ENCODE peak calls at places on chromosomes 16 and 17, in six cellular contexts. T is heart left ventricle; P is fibroblast of lung; M is breast epithelium; J is NB4; L is CD8-positive, alpha-beta T cell. H is an unnamed sample.

GRCh38 chr17:64736804-64737492 is 74.8 kb upstream of the SMURF2 start:
- DNase-seq in L (peak; percentile 38), P (peak; percentile 72), J (peak; percentile 65), T (no peak), M (no peak), H (no peak)

GRCh38 chr16:76535-77272 is 1.3 kb upstream of the MPG start:
- DNase-seq in J (peak; percentile 74), P (peak; percentile 92), L (no peak), T (peak; percentile 84), M (no peak), H (no peak)

GRCh38 chr17:10790491-10791401 is 13.2 kb downstream of the TMEM238L start:
- DNase-seq in M (peak; percentile 67), P (no peak), T (no peak), J (no peak), L (no peak), H (peak; percentile 84)

GRCh38 chr16:84286568-84287220 is 8.0 kb upstream of the WFDC1 start:
- DNase-seq in J (no peak), M (no peak), L (no peak), T (peak; percentile 53), P (peak; percentile 86), H (no peak)

GRCh38 chr16:50315346-50315997 is 49.1 kb downstream of the ADCY7 start:
- DNase-seq in L (no peak), J (no peak), M (peak; percentile 14), P (no peak), T (no peak), H (no peak)

GRCh38 chr16:66224186-66224585 is 142.3 kb upstream of the CDH5 start:
- DNase-seq in T (no peak), J (no peak), P (no peak), M (no peak), L (no peak), H (no peak)

GRCh38 chr16:11257131-11257938 is 1.3 kb upstream of the SOCS1 start:
- DNase-seq in L (no peak), T (peak; percentile 77), P (peak; percentile 85), J (peak; percentile 88), M (peak; percentile 72), H (peak; percentile 44)

GRCh38 chr17:6170349-6170748 is 100.2 kb downstream of the WSCD1 start:
- DNase-seq in J (no peak), M (no peak), P (no peak), L (no peak), T (no peak), H (no peak)

GRCh38 chr17:7083592-7083991 is 3.5 kb upstream of the CLEC10A start:
- DNase-seq in J (no peak), P (no peak), M (no peak), T (no peak), L (no peak), H (no peak)

GRCh38 chr16:24036614-24037013 is 200.8 kb downstream of the PRKCB start:
- DNase-seq in T (peak; percentile 13), P (peak; percentile 42), J (peak; percentile 54), L (no peak), M (no peak), H (peak; percentile 8)

GRCh38 chr17:78609198-78609597 is 32.0 kb upstream of the DNAH17 start:
- DNase-seq in M (peak; percentile 20), T (no peak), J (no peak), P (no peak), L (no peak), H (no peak)

GRCh38 chr17:68794636-68795503 is 160.3 kb downstream of the ABCA8 start:
- DNase-seq in L (no peak), P (peak; percentile 81), T (peak; percentile 53), M (no peak), J (no peak), H (no peak)

GRCh38 chr17:53949473-53950090 is 126.9 kb downstream of the KIF2B start:
- DNase-seq in T (no peak), P (no peak), M (no peak), J (no peak), L (no peak), H (no peak)

GRCh38 chr17:59572301-59572924 is 7.0 kb downstream of the DHX40 start:
- DNase-seq in J (peak; percentile 54), T (no peak), L (no peak), M (no peak), P (peak; percentile 35), H (no peak)

GRCh38 chr17:17079761-17080160 is 37.5 kb downstream of the MPRIP start:
- DNase-seq in P (no peak), M (no peak), T (no peak), J (no peak), L (no peak), H (no peak)

GRCh38 chr17:77441130-77441920 is 300.6 kb downstream of the SEC14L1 start:
- DNase-seq in P (no peak), J (peak; percentile 96), T (no peak), M (no peak), L (peak; percentile 59), H (no peak)

GRCh38 chr17:17032131-17032692 is 10.0 kb upstream of the MPRIP start:
- DNase-seq in M (no peak), P (peak; percentile 58), L (no peak), J (no peak), T (peak; percentile 71), H (no peak)

GRCh38 chr16:71552698-71553503 is 24.0 kb downstream of the TAT start:
- DNase-seq in J (peak; percentile 46), M (no peak), T (no peak), L (no peak), P (no peak), H (no peak)

GRCh38 chr17:45091778-45092425 is 30.8 kb downstream of the NMT1 start:
- DNase-seq in P (no peak), T (no peak), M (no peak), J (no peak), L (no peak), H (no peak)

GRCh38 chr16:29839822-29840221 is 19.6 kb downstream of the MVP start:
- DNase-seq in J (no peak), P (no peak), L (no peak), T (no peak), M (no peak), H (no peak)

GRCh38 chr17:40348136-40348504 is 16.4 kb downstream of the GJD3 start:
- DNase-seq in T (peak; percentile 5), J (no peak), P (no peak), L (no peak), M (no peak), H (no peak)

GRCh38 chr17:55172612-55173011 is 92.1 kb upstream of the HLF start:
- DNase-seq in T (no peak), L (no peak), M (no peak), J (no peak), P (no peak), H (no peak)

GRCh38 chr16:13873835-13874438 is 46.0 kb upstream of the ERCC4 start:
- DNase-seq in J (peak; percentile 37), M (no peak), T (no peak), P (peak; percentile 29), L (no peak), H (no peak)

GRCh38 chr17:6186998-6187397 is 116.8 kb downstream of the WSCD1 start:
- DNase-seq in J (no peak), T (no peak), M (no peak), P (no peak), L (no peak), H (no peak)

GRCh38 chr17:5788266-5788900 is 204.1 kb upstream of the NLRP1 start:
- DNase-seq in T (no peak), J (no peak), P (no peak), M (no peak), L (no peak), H (no peak)

GRCh38 chr16:5510819-5511370 is 413.3 kb upstream of the EEF2KMT start:
- DNase-seq in L (no peak), M (peak; percentile 43), T (no peak), P (no peak), J (no peak), H (no peak)

GRCh38 chr17:68771867-68772515 is 170.8 kb upstream of the FAM20A start:
- DNase-seq in M (no peak), P (peak; percentile 87), J (peak; percentile 65), L (no peak), T (no peak), H (no peak)

GRCh38 chr16:2091722-2092620 is 43.7 kb downstream of the PKD1 start:
- DNase-seq in L (no peak), P (no peak), M (no peak), T (no peak), J (no peak), H (no peak)
- H3K4me3 ChIP-seq in L (no peak overlapping the region), P (no peak overlapping the region), M (no peak overlapping the region), T (no peak overlapping the region), J (no peak overlapping the region), H (no peak overlapping the region)

GRCh38 chr16:27431773-27432599 is 30.0 kb downstream of the IL21R start:
- DNase-seq in M (no peak), J (no peak), P (no peak), L (no peak), T (peak; percentile 2), H (no peak)

GRCh38 chr16:27430923-27431484 is 29.0 kb downstream of the IL21R start:
- DNase-seq in P (peak; percentile 25), J (peak; percentile 51), L (no peak), M (no peak), T (peak; percentile 8), H (no peak)

GRCh38 chr16:27429981-27430441 is 28.0 kb downstream of the IL21R start:
- DNase-seq in J (no peak), L (no peak), T (peak; percentile 1), P (no peak), M (peak; percentile 11), H (no peak)

GRCh38 chr16:27429330-27429871 is 27.4 kb downstream of the IL21R start:
- DNase-seq in M (no peak), J (no peak), T (no peak), P (no peak), L (no peak), H (no peak)

GRCh38 chr16:27430512-27430911 is 28.5 kb downstream of the IL21R start:
- DNase-seq in T (peak; percentile 1), M (no peak), L (no peak), P (no peak), J (no peak), H (no peak)
- H3K4me3 ChIP-seq in T (no peak overlapping the region), M (no peak overlapping the region), L (no peak overlapping the region), P (no peak overlapping the region), J (no peak overlapping the region), H (no peak overlapping the region)

DNA sequence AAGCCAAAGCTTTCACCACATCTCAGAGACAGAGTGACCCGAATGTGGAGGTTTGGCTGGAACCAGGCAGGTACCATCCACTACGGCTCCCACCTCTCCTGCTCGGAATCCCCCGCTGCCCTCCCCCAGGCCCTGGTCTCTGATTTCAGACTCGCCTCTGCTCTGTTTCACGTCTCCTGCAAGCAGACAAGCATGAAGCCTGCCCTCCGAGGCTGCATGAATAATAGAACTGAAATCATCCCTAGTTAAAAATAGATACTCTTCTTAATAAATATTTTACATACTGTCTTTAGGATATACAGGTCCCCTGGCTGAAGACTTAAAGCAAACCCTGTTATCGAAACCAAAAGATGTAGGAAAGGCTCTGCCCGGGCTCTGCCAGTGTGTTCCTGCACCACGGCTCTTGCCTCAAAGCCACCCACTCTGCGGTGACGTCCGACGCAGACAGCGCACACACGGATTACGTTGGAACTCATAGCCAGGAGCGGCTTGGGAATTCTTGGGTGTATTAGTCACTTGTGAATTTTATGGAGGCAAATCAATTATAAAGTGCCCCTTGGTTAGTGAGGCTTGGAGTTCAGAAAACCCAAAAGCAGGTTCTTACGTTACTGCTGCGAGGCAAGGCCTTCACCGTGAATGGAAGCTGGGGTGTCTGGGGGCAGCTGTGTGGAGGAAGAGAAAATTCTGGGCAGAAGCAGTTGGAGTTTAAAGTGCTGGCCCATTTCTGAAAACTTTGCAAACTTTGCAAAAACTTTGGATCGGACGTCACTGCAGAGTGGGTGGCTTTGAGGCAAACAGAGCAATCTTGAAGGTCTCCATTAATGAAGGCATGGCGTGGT is 25.6 kb upstream of the NPTX1 start:
- DNase-seq in L (no peak), M (peak; percentile 57), J (no peak), T (no peak), P (no peak), H (no peak)
- H3K4me3 ChIP-seq in L (no peak overlapping the region), M (peak overlapping the region; percentile 1), J (no peak overlapping the region), T (no peak overlapping the region), P (no peak overlapping the region), H (no peak overlapping the region)

GRCh38 chr17:35314415-35315216 is 58.8 kb downstream of the SLFN11 start:
- DNase-seq in T (no peak), J (no peak), P (peak; percentile 5), M (no peak), L (peak; percentile 3), H (no peak)
- H3K4me3 ChIP-seq in T (no peak overlapping the region), J (no peak overlapping the region), P (no peak overlapping the region), M (peak overlapping the region; percentile 50), L (peak overlapping the region; percentile 73), H (no peak overlapping the region)